ENCODE peak calls at places on chromosome 22, in five cellular contexts. One of them, this sample, is unnamed.

GRCh38 chr22:25759825-25760231 is 17.8 kb downstream of the MYO18B start:
- DNase-seq in pancreas: no peak
- DNase-seq in choroid plexus epithelial cell: peak; percentile 95
- DNase-seq in psoas muscle: peak; percentile 67
- DNase-seq in K562: peak; percentile 30
- DNase-seq in this sample: no peak

GRCh38 chr22:24200616-24201212 is 19.4 kb downstream of the SUSD2 start:
- DNase-seq in choroid plexus epithelial cell: peak; percentile 88
- DNase-seq in pancreas: no peak
- DNase-seq in K562: no peak
- DNase-seq in psoas muscle: no peak
- DNase-seq in this sample: no peak

GRCh38 chr22:19791243-19791642 is 30.7 kb downstream of the TBX1 start:
- DNase-seq in K562: no peak
- DNase-seq in choroid plexus epithelial cell: no peak
- DNase-seq in pancreas: no peak
- DNase-seq in psoas muscle: no peak
- DNase-seq in this sample: no peak

GRCh38 chr22:46136539-46137217 is 13.6 kb upstream of the PPARA start:
- DNase-seq in pancreas: peak; percentile 21
- DNase-seq in psoas muscle: peak; percentile 43
- DNase-seq in K562: no peak
- DNase-seq in choroid plexus epithelial cell: no peak
- DNase-seq in this sample: no peak

GRCh38 chr22:30694638-30695350 is at the start of gene OSBP2:
- DNase-seq in pancreas: peak; percentile 73
- DNase-seq in psoas muscle: peak; percentile 64
- DNase-seq in choroid plexus epithelial cell: no peak
- DNase-seq in K562: peak; percentile 43
- DNase-seq in this sample: peak; percentile 37

GRCh38 chr22:19148417-19149046 is 1.6 kb downstream of the GSC2 start:
- DNase-seq in pancreas: no peak
- DNase-seq in K562: no peak
- DNase-seq in choroid plexus epithelial cell: no peak
- DNase-seq in psoas muscle: no peak
- DNase-seq in this sample: no peak

GRCh38 chr22:26777402-26777801 is 120.0 kb downstream of the MIAT start:
- DNase-seq in choroid plexus epithelial cell: no peak
- DNase-seq in pancreas: no peak
- DNase-seq in psoas muscle: no peak
- DNase-seq in K562: no peak
- DNase-seq in this sample: no peak

GRCh38 chr22:19492504-19493174 is 12.9 kb downstream of the CDC45 start:
- DNase-seq in K562: no peak
- DNase-seq in psoas muscle: no peak
- DNase-seq in choroid plexus epithelial cell: no peak
- DNase-seq in pancreas: no peak
- DNase-seq in this sample: no peak

GRCh38 chr22:22616636-22617035 is 27.8 kb upstream of the GGTLC2 start:
- DNase-seq in psoas muscle: no peak
- DNase-seq in pancreas: no peak
- DNase-seq in choroid plexus epithelial cell: peak; percentile 5
- DNase-seq in K562: peak; percentile 40
- DNase-seq in this sample: peak; percentile 47

GRCh38 chr22:45273452-45274075 is 11.2 kb upstream of the UPK3A start:
- DNase-seq in K562: no peak
- DNase-seq in psoas muscle: no peak
- DNase-seq in choroid plexus epithelial cell: no peak
- DNase-seq in pancreas: no peak
- DNase-seq in this sample: no peak

GRCh38 chr22:45604239-45604711 is 67.4 kb upstream of the ATXN10 start:
- DNase-seq in psoas muscle: no peak
- DNase-seq in choroid plexus epithelial cell: peak; percentile 69
- DNase-seq in pancreas: no peak
- DNase-seq in K562: no peak
- DNase-seq in this sample: no peak

GRCh38 chr22:28442264-28442950 is 237.2 kb downstream of the TTC28 start:
- DNase-seq in choroid plexus epithelial cell: peak; percentile 84
- DNase-seq in psoas muscle: peak; percentile 87
- DNase-seq in K562: peak; percentile 87
- DNase-seq in pancreas: peak; percentile 82
- DNase-seq in this sample: peak; percentile 73

GRCh38 chr22:28864878-28865596 is 18.3 kb upstream of the ZNRF3 start:
- DNase-seq in K562: no peak
- DNase-seq in psoas muscle: no peak
- DNase-seq in choroid plexus epithelial cell: no peak
- DNase-seq in pancreas: no peak
- DNase-seq in this sample: no peak

GRCh38 chr22:28250036-28250695 is 331.1 kb upstream of the PITPNB start:
- DNase-seq in pancreas: no peak
- DNase-seq in K562: no peak
- DNase-seq in psoas muscle: no peak
- DNase-seq in choroid plexus epithelial cell: no peak
- DNase-seq in this sample: no peak

GRCh38 chr22:19596680-19597398 is 72.6 kb upstream of the CLDN5 start:
- DNase-seq in psoas muscle: no peak
- DNase-seq in K562: peak; percentile 40
- DNase-seq in pancreas: no peak
- DNase-seq in choroid plexus epithelial cell: peak; percentile 84
- DNase-seq in this sample: no peak

GRCh38 chr22:48745842-48746788 is 1081.6 kb downstream of the BRD1 start:
- DNase-seq in psoas muscle: no peak
- DNase-seq in choroid plexus epithelial cell: no peak
- DNase-seq in pancreas: no peak
- DNase-seq in K562: no peak
- DNase-seq in this sample: no peak

GRCh38 chr22:27220349-27220748 is 563.0 kb downstream of the MIAT start:
- DNase-seq in K562: no peak
- DNase-seq in choroid plexus epithelial cell: peak; percentile 88
- DNase-seq in psoas muscle: no peak
- DNase-seq in pancreas: no peak
- DNase-seq in this sample: no peak

GRCh38 chr22:44305888-44306287 is 6.9 kb downstream of the SHISAL1 start:
- DNase-seq in psoas muscle: no peak
- DNase-seq in K562: no peak
- DNase-seq in choroid plexus epithelial cell: no peak
- DNase-seq in pancreas: no peak
- DNase-seq in this sample: no peak

GRCh38 chr22:26239561-26239960 is 70.3 kb downstream of the SEZ6L start:
- DNase-seq in pancreas: no peak
- DNase-seq in choroid plexus epithelial cell: no peak
- DNase-seq in psoas muscle: no peak
- DNase-seq in K562: peak; percentile 7
- DNase-seq in this sample: no peak

GRCh38 chr22:38028344-38029130 is 28.7 kb upstream of the PICK1 start:
- DNase-seq in choroid plexus epithelial cell: no peak
- DNase-seq in K562: no peak
- DNase-seq in pancreas: peak; percentile 5
- DNase-seq in psoas muscle: no peak
- DNase-seq in this sample: no peak
- H3K4me3 ChIP-seq in choroid plexus epithelial cell: no peak overlapping the region
- H3K4me3 ChIP-seq in K562: no peak overlapping the region
- H3K4me3 ChIP-seq in pancreas: no peak overlapping the region
- H3K4me3 ChIP-seq in psoas muscle: no peak overlapping the region
- H3K4me3 ChIP-seq in this sample: no peak overlapping the region

GRCh38 chr22:18090286-18090685 is 12.5 kb downstream of the PEX26 start:
- DNase-seq in choroid plexus epithelial cell: no peak
- DNase-seq in pancreas: no peak
- DNase-seq in psoas muscle: no peak
- DNase-seq in K562: no peak
- DNase-seq in this sample: no peak

GRCh38 chr22:18093661-18094060 is 15.9 kb downstream of the PEX26 start:
- DNase-seq in psoas muscle: no peak
- DNase-seq in pancreas: no peak
- DNase-seq in choroid plexus epithelial cell: no peak
- DNase-seq in K562: no peak
- DNase-seq in this sample: no peak

GRCh38 chr22:18088825-18089568 is 11.2 kb downstream of the PEX26 start:
- DNase-seq in choroid plexus epithelial cell: no peak
- DNase-seq in K562: no peak
- DNase-seq in psoas muscle: peak; percentile 66
- DNase-seq in pancreas: no peak
- DNase-seq in this sample: peak; percentile 95

GRCh38 chr22:18091478-18091877 is 13.7 kb downstream of the PEX26 start:
- DNase-seq in psoas muscle: no peak
- DNase-seq in choroid plexus epithelial cell: no peak
- DNase-seq in pancreas: no peak
- DNase-seq in K562: no peak
- DNase-seq in this sample: peak; percentile 81

DNA sequence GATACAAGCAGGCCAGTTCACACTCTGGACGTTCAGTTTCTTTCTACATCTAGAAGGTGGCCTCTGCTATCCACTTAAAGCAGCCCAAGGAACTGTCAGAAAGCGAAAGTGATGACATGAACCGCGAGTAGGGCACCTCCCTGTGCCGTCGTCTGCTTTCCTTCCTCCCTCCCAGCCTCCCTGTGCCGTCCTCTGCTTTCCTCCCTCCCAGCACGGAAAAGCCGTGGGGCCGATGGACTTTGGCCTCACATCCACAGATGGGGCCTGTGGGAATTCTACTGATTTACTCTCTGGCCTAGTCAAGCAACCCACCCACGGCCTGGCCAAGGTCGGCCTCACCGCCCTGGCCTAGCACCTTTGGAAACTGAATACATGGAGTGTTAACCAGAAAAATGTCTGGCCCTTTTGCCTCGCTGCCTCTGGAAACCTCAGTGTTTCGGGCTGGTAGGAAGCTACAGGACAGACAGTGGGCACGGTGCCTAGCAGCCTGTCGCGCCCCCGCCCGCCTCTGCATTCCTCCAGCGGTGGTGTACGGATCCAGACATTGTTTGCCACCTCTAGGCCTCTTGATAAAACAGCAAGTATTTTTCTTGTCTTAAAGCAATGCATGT is 14.2 kb downstream of the PEX26 start:
- DNase-seq in choroid plexus epithelial cell: no peak
- DNase-seq in K562: no peak
- DNase-seq in psoas muscle: peak; percentile 82
- DNase-seq in pancreas: peak; percentile 76
- DNase-seq in this sample: peak; percentile 82
- TF ChIP-seq CTCF in choroid plexus epithelial cell: no peak
- TF ChIP-seq CTCF in K562: no peak
- TF ChIP-seq CTCF in psoas muscle: peak; percentile 17
- TF ChIP-seq CTCF in pancreas: no peak
- TF ChIP-seq CTCF in this sample: no peak

GRCh38 chr22:35489225-35489624 is 51.4 kb upstream of the RASD2 start:
- DNase-seq in psoas muscle: no peak
- DNase-seq in pancreas: no peak
- DNase-seq in choroid plexus epithelial cell: no peak
- DNase-seq in K562: no peak
- DNase-seq in this sample: no peak
- H3K4me3 ChIP-seq in psoas muscle: no peak overlapping the region
- H3K4me3 ChIP-seq in pancreas: no peak overlapping the region
- H3K4me3 ChIP-seq in choroid plexus epithelial cell: no peak overlapping the region
- H3K4me3 ChIP-seq in K562: no peak overlapping the region
- H3K4me3 ChIP-seq in this sample: no peak overlapping the region

DNA sequence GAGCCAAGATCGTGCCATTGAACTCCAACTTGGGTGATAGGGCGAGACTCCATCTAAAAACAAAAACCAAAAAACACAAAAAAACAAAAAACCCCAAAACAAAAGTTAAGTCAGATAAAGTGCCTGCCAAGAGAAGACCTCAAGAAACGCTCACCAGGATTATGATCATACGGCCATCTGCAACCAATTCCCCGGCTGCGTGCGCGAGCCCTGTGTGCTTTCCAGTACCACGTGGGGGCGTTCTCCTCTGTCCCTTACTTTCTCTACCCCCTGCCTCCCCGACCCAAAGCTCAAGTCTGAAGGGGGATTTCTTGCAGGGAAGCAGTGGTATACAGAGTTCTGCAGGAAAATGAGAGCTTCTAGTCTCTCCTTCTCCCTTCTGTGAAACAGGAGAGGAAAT is 10.5 kb upstream of the RPS19BP1 start:
- DNase-seq in psoas muscle: no peak
- DNase-seq in pancreas: no peak
- DNase-seq in K562: peak; percentile 67
- DNase-seq in choroid plexus epithelial cell: peak; percentile 62
- DNase-seq in this sample: peak; percentile 34
- TF ChIP-seq CTCF in psoas muscle: no peak
- TF ChIP-seq CTCF in pancreas: no peak
- TF ChIP-seq CTCF in K562: peak; percentile 71
- TF ChIP-seq CTCF in choroid plexus epithelial cell: peak; percentile 65
- TF ChIP-seq CTCF in this sample: peak; percentile 50

DNA sequence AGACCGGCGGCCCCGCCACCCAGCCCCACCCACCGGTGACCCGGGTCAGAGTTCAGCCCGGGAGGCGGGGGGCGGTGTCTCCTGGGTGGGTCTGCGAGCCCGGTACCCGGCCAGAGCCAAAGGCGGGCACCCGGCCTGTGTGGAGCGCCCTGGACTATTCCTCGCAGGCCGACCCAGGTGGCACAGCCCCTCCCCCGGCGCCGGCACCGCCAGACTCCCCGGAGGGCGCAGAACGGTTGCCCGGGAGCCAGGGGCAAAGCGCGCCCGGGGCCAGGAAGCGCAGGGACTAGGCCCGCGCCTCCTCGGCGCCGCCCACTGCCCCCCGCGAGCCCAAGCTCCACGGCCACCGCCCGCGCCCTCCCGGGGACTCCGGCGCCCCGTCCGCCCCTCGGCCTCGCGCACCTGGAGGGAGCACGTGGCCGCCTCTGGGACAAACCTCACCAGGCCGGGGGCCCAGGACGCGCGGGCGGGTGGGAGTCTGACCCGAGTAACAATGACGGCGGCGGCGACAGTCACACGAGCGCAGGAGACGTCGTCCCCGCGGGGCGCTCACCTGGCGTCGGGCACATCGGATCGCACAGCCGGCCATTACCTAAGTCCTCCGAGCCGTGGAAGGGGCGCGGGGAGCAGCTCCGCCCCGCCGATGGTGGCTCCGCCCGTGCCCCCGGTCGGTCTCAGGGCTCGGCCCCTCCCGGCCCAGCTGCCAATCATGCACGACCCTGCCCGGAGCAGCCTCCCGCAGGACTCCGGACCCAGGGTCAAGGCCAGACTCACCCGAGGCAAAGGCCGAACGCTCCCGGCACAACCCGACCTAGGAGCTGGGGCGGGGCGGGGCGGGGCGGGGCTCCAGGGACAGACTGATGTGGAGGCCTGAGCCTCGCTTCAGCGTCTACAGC is 7.5 kb downstream of the PLXNB2 start:
- DNase-seq in K562: no peak
- DNase-seq in choroid plexus epithelial cell: no peak
- DNase-seq in psoas muscle: no peak
- DNase-seq in pancreas: peak; percentile 49
- DNase-seq in this sample: no peak
- H3K4me3 ChIP-seq in K562: no peak overlapping the region
- H3K4me3 ChIP-seq in choroid plexus epithelial cell: peak overlapping the region; percentile 14
- H3K4me3 ChIP-seq in psoas muscle: peak overlapping the region; percentile 39
- H3K4me3 ChIP-seq in pancreas: peak overlapping the region; percentile 24
- H3K4me3 ChIP-seq in this sample: no peak overlapping the region

GRCh38 chr22:47323518-47323917 is 561.1 kb downstream of the TBC1D22A start:
- DNase-seq in pancreas: no peak
- DNase-seq in K562: no peak
- DNase-seq in psoas muscle: no peak
- DNase-seq in choroid plexus epithelial cell: no peak
- DNase-seq in this sample: no peak
- TF ChIP-seq CTCF in pancreas: no peak
- TF ChIP-seq CTCF in K562: no peak
- TF ChIP-seq CTCF in psoas muscle: no peak
- TF ChIP-seq CTCF in choroid plexus epithelial cell: no peak
- TF ChIP-seq CTCF in this sample: no peak

GRCh38 chr22:17120711-17121234 is 387 bp downstream of the TMEM121B start:
- DNase-seq in K562: no peak
- DNase-seq in choroid plexus epithelial cell: no peak
- DNase-seq in pancreas: peak; percentile 35
- DNase-seq in psoas muscle: peak; percentile 55
- DNase-seq in this sample: no peak
- H3K4me3 ChIP-seq in K562: peak overlapping the region; percentile 26
- H3K4me3 ChIP-seq in choroid plexus epithelial cell: peak overlapping the region; percentile 42
- H3K4me3 ChIP-seq in pancreas: peak overlapping the region; percentile 84
- H3K4me3 ChIP-seq in psoas muscle: peak overlapping the region; percentile 79
- H3K4me3 ChIP-seq in this sample: no peak overlapping the region